ENCODE peak calls at places on chromosome 20, in eight cellular contexts. D is transverse colon, Z is tibial nerve, G is tibial artery, A is pancreas, V is stomach, B is colonic mucosa, O is right atrium auricular region. N is an unnamed sample.

GRCh38 chr20:19327401-19327800 is 115.0 kb downstream of the SLC24A3 start:
- DNase-seq in Z (no peak), B (no peak), O (peak; percentile 2), D (no peak), A (no peak), G (no peak), V (no peak), N (no peak)

GRCh38 chr20:21640556-21640955 is 64.9 kb upstream of the PAX1 start:
- DNase-seq in O (no peak), D (no peak), A (no peak), B (no peak), G (no peak), Z (no peak), V (no peak), N (no peak)

GRCh38 chr20:22921595-22922421 is 113.3 kb upstream of the SSTR4 start:
- DNase-seq in D (no peak), Z (no peak), A (no peak), O (no peak), V (no peak), G (no peak), B (no peak), N (no peak)

GRCh38 chr20:23078994-23079364 is 7.1 kb downstream of the CD93 start:
- DNase-seq in A (no peak), V (no peak), Z (no peak), O (no peak), B (no peak), G (no peak), D (no peak), N (no peak)

GRCh38 chr20:36541227-36542018 is at the start of gene MYL9:
- DNase-seq in G (peak; percentile 96), D (peak; percentile 89), A (peak; percentile 81), B (peak; percentile 80), V (peak; percentile 85), Z (peak; percentile 94), O (peak; percentile 93), N (peak; percentile 99)

GRCh38 chr20:1326031-1326930 is 2.7 kb downstream of the SDCBP2 start:
- DNase-seq in B (peak; percentile 16), G (peak; percentile 41), V (no peak), O (peak; percentile 70), D (peak; percentile 33), Z (no peak), A (no peak), N (no peak)

GRCh38 chr20:438581-439469 is 23.5 kb downstream of the TBC1D20 start:
- DNase-seq in Z (no peak), V (peak; percentile 47), B (no peak), O (no peak), D (peak; percentile 41), A (peak; percentile 35), G (peak; percentile 42), N (peak; percentile 38)

GRCh38 chr20:25015986-25016385 is 23.4 kb upstream of the APMAP start:
- DNase-seq in O (no peak), B (no peak), A (peak; percentile 28), V (peak; percentile 22), G (peak; percentile 5), D (peak; percentile 19), Z (no peak), N (peak; percentile 21)

GRCh38 chr20:3572151-3572550 is 91.0 kb downstream of the GFRA4 start:
- DNase-seq in V (no peak), A (no peak), Z (no peak), D (no peak), G (no peak), B (no peak), O (no peak), N (no peak)

GRCh38 chr20:1001981-1002681 is at the start of gene RSPO4:
- DNase-seq in A (no peak), D (no peak), V (no peak), O (no peak), Z (no peak), G (no peak), B (no peak), N (no peak)

GRCh38 chr20:43749734-43750294 is 23.0 kb upstream of the GTSF1L start:
- DNase-seq in A (peak; percentile 99), V (peak; percentile 88), G (peak; percentile 51), Z (peak; percentile 30), O (peak; percentile 61), D (peak; percentile 85), B (peak; percentile 84), N (peak; percentile 91)

GRCh38 chr20:47784599-47785320 is 521 bp downstream of the SULF2 start:
- DNase-seq in V (no peak), B (peak; percentile 43), A (no peak), Z (no peak), D (peak; percentile 27), O (peak; percentile 66), G (no peak), N (no peak)

GRCh38 chr20:41704896-41705295 is 86.7 kb upstream of the CHD6 start:
- DNase-seq in Z (no peak), B (no peak), A (no peak), D (no peak), V (no peak), O (no peak), G (no peak), N (no peak)

GRCh38 chr20:62186887-62187866 is 4.3 kb downstream of the MTG2 start:
- DNase-seq in V (no peak), O (no peak), G (no peak), D (no peak), Z (no peak), A (no peak), B (no peak), N (peak; percentile 58)

GRCh38 chr20:44034451-44034850 is 119.8 kb downstream of the TOX2 start:
- DNase-seq in O (peak; percentile 36), D (no peak), A (no peak), V (peak; percentile 5), B (no peak), Z (no peak), G (no peak), N (peak; percentile 52)

GRCh38 chr20:46210672-46211330 is 92.7 kb downstream of the CD40 start:
- DNase-seq in O (no peak), B (no peak), V (no peak), Z (no peak), G (no peak), A (no peak), D (no peak), N (peak; percentile 64)

GRCh38 chr20:38747495-38748096 is 664 bp upstream of the ACTR5 start:
- DNase-seq in V (no peak), Z (no peak), B (peak; percentile 25), D (no peak), G (no peak), A (no peak), O (no peak), N (peak; percentile 72)

GRCh38 chr20:25750765-25751696 is 54.4 kb upstream of the ZNF337 start:
- DNase-seq in O (no peak), A (peak; percentile 73), G (no peak), D (peak; percentile 65), Z (peak; percentile 21), B (peak; percentile 72), V (peak; percentile 58), N (no peak)

GRCh38 chr20:37419774-37420542 is 74.0 kb downstream of the SRC start:
- DNase-seq in B (no peak), V (no peak), D (no peak), Z (no peak), G (no peak), A (no peak), O (no peak), N (peak; percentile 85)

GRCh38 chr20:19913927-19914614 is 103.1 kb upstream of the NAA20 start:
- DNase-seq in V (no peak), O (no peak), D (no peak), G (no peak), Z (no peak), A (no peak), B (no peak), N (no peak)

GRCh38 chr20:1820137-1821074 is 74.8 kb upstream of the SIRPA start:
- DNase-seq in Z (no peak), O (no peak), A (no peak), D (no peak), V (no peak), B (no peak), G (peak; percentile 41), N (no peak)

GRCh38 chr20:9981834-9982233 is 53.0 kb upstream of the ANKEF1 start:
- DNase-seq in A (no peak), Z (no peak), V (no peak), O (no peak), B (no peak), D (peak; percentile 47), G (no peak), N (no peak)

GRCh38 chr20:59010995-59011873 is 4.2 kb upstream of the CTSZ start:
- DNase-seq in A (peak; percentile 49), O (peak; percentile 70), D (no peak), Z (no peak), B (no peak), G (peak; percentile 49), V (peak; percentile 25), N (peak; percentile 89)

GRCh38 chr20:2417142-2417541 is 36.4 kb downstream of the TGM6 start:
- DNase-seq in Z (no peak), A (no peak), B (no peak), D (no peak), O (peak; percentile 26), G (no peak), V (no peak), N (no peak)

GRCh38 chr20:37267684-37268313 is 6.2 kb upstream of the GHRH start:
- DNase-seq in O (no peak), V (no peak), G (no peak), B (no peak), Z (no peak), D (no peak), A (no peak), N (peak; percentile 78)

GRCh38 chr20:64182146-64182865 is 18.1 kb downstream of the MYT1 start:
- DNase-seq in O (no peak), A (no peak), B (no peak), G (no peak), V (no peak), D (no peak), Z (no peak), N (no peak)

GRCh38 chr20:32062776-32063170 is 10.7 kb downstream of the HCK start:
- DNase-seq in O (peak; percentile 62), A (no peak), B (peak; percentile 33), Z (no peak), D (peak; percentile 34), G (peak; percentile 72), V (peak; percentile 45), N (peak; percentile 73)

GRCh38 chr20:53009979-53010735 is 38.0 kb downstream of the TSHZ2 start:
- DNase-seq in O (no peak), G (no peak), V (no peak), A (no peak), D (no peak), B (no peak), Z (no peak), N (no peak)
- H3K4me3 ChIP-seq in O (no peak overlapping the region), G (no peak overlapping the region), V (no peak overlapping the region), A (no peak overlapping the region), D (no peak overlapping the region), B (no peak overlapping the region), Z (no peak overlapping the region), N (no peak overlapping the region)

GRCh38 chr20:42705550-42705949 is 484.2 kb downstream of the PTPRT start:
- DNase-seq in A (no peak), O (no peak), B (no peak), V (no peak), D (no peak), Z (no peak), G (no peak), N (no peak)
- H3K9me3 ChIP-seq in A (no peaks in the 10 kb centered on the region), O (peaks cover 8% of the 10 kb centered on the region), B (no peaks in the 10 kb centered on the region), V (peaks cover 13% of the 10 kb centered on the region), D (no peaks in the 10 kb centered on the region), Z (no peaks in the 10 kb centered on the region), G (peaks cover 6% of the 10 kb centered on the region), N (peaks cover 3% of the 10 kb centered on the region)

GRCh38 chr20:57869291-57869950 is 159.6 kb upstream of the PMEPA1 start:
- DNase-seq in V (no peak), B (no peak), D (no peak), A (no peak), G (no peak), Z (no peak), O (no peak), N (no peak)
- TF ChIP-seq CTCF in V (no peak), B (no peak), D (no peak), A (no peak), G (no peak), Z (no peak), O (no peak), N (no peak)

GRCh38 chr20:57263767-57264150 is 2.7 kb downstream of the BMP7 start:
- DNase-seq in Z (no peak), D (no peak), A (no peak), B (no peak), V (no peak), O (no peak), G (no peak), N (no peak)
- H3K4me3 ChIP-seq in Z (no peak overlapping the region), D (no peak overlapping the region), A (no peak overlapping the region), B (no peak overlapping the region), V (peak overlapping the region; percentile 43), O (no peak overlapping the region), G (no peak overlapping the region), N (no peak overlapping the region)